ENCODE peak calls at places on chromosomes 4 and X, in six cellular contexts. One of them, this sample, is unnamed.

GRCh38 chr4:152310223-152310622 is 225.7 kb downstream of the FBXW7 start:
- DNase-seq in heart right ventricle: no peak
- DNase-seq in NCI-H345: no peak
- DNase-seq in kidney glomerular epithelial cell: peak
- DNase-seq in BE2C: no peak
- DNase-seq in skeletal muscle cell: peak
- DNase-seq in this sample: peak

GRCh38 chr4:109266236-109266635 is 36.2 kb downstream of the COL25A1 start:
- DNase-seq in heart right ventricle: no peak
- DNase-seq in NCI-H345: no peak
- DNase-seq in kidney glomerular epithelial cell: no peak
- DNase-seq in BE2C: no peak
- DNase-seq in skeletal muscle cell: no peak
- DNase-seq in this sample: no peak

GRCh38 chr4:108512615-108513505 is 107.5 kb upstream of the RPL34 start:
- DNase-seq in heart right ventricle: no peak
- DNase-seq in NCI-H345: peak
- DNase-seq in kidney glomerular epithelial cell: peak
- DNase-seq in BE2C: peak
- DNase-seq in skeletal muscle cell: peak
- DNase-seq in this sample: peak

GRCh38 chr4:155085843-155086530 is 122.4 kb upstream of the NPY2R start:
- DNase-seq in heart right ventricle: no peak
- DNase-seq in NCI-H345: no peak
- DNase-seq in kidney glomerular epithelial cell: no peak
- DNase-seq in BE2C: no peak
- DNase-seq in skeletal muscle cell: peak
- DNase-seq in this sample: peak

GRCh38 chrX:40105791-40106676 is 8.3 kb upstream of the BCOR start:
- DNase-seq in heart right ventricle: peak
- DNase-seq in NCI-H345: peak
- DNase-seq in kidney glomerular epithelial cell: no peak
- DNase-seq in BE2C: peak
- DNase-seq in skeletal muscle cell: no peak
- DNase-seq in this sample: no peak

GRCh38 chrX:150508461-150509367 is 59.7 kb upstream of the MTM1 start:
- DNase-seq in heart right ventricle: peak
- DNase-seq in NCI-H345: no peak
- DNase-seq in kidney glomerular epithelial cell: no peak
- DNase-seq in BE2C: no peak
- DNase-seq in skeletal muscle cell: no peak
- DNase-seq in this sample: no peak

GRCh38 chr4:143335979-143336827 is 473 bp upstream of the GAB1 start:
- DNase-seq in heart right ventricle: peak
- DNase-seq in NCI-H345: peak
- DNase-seq in kidney glomerular epithelial cell: peak
- DNase-seq in BE2C: peak
- DNase-seq in skeletal muscle cell: peak
- DNase-seq in this sample: peak

GRCh38 chr4:56132835-56133234 is 184.1 kb downstream of the CEP135 start:
- DNase-seq in heart right ventricle: no peak
- DNase-seq in NCI-H345: no peak
- DNase-seq in kidney glomerular epithelial cell: no peak
- DNase-seq in BE2C: no peak
- DNase-seq in skeletal muscle cell: no peak
- DNase-seq in this sample: no peak

GRCh38 chr4:47531241-47531953 is 46.3 kb downstream of the ATP10D start:
- DNase-seq in heart right ventricle: no peak
- DNase-seq in NCI-H345: no peak
- DNase-seq in kidney glomerular epithelial cell: peak
- DNase-seq in BE2C: no peak
- DNase-seq in skeletal muscle cell: peak
- DNase-seq in this sample: peak

GRCh38 chrX:35826503-35826902 is 28.4 kb downstream of the MAGEB16 start:
- DNase-seq in heart right ventricle: no peak
- DNase-seq in NCI-H345: no peak
- DNase-seq in kidney glomerular epithelial cell: no peak
- DNase-seq in BE2C: peak
- DNase-seq in skeletal muscle cell: no peak
- DNase-seq in this sample: no peak

GRCh38 chr4:8778760-8779159 is 92.9 kb downstream of the HMX1 start:
- DNase-seq in heart right ventricle: no peak
- DNase-seq in NCI-H345: no peak
- DNase-seq in kidney glomerular epithelial cell: no peak
- DNase-seq in BE2C: no peak
- DNase-seq in skeletal muscle cell: no peak
- DNase-seq in this sample: no peak

GRCh38 chr4:151641167-151641566 is 119.6 kb downstream of the GATB start:
- DNase-seq in heart right ventricle: no peak
- DNase-seq in NCI-H345: no peak
- DNase-seq in kidney glomerular epithelial cell: no peak
- DNase-seq in BE2C: no peak
- DNase-seq in skeletal muscle cell: peak
- DNase-seq in this sample: no peak

GRCh38 chrX:19886888-19887531 is 390 bp downstream of the SH3KBP1 start:
- DNase-seq in heart right ventricle: no peak
- DNase-seq in NCI-H345: no peak
- DNase-seq in kidney glomerular epithelial cell: no peak
- DNase-seq in BE2C: no peak
- DNase-seq in skeletal muscle cell: no peak
- DNase-seq in this sample: no peak

GRCh38 chrX:2320580-2321327 is 180.0 kb downstream of the DHRSX start:
- DNase-seq in heart right ventricle: peak
- DNase-seq in NCI-H345: no peak
- DNase-seq in kidney glomerular epithelial cell: no peak
- DNase-seq in BE2C: no peak
- DNase-seq in skeletal muscle cell: no peak
- DNase-seq in this sample: no peak

GRCh38 chrX:149962859-149963757 is 24.8 kb upstream of the EOLA2 start:
- DNase-seq in heart right ventricle: no peak
- DNase-seq in NCI-H345: peak
- DNase-seq in kidney glomerular epithelial cell: peak
- DNase-seq in BE2C: peak
- DNase-seq in skeletal muscle cell: peak
- DNase-seq in this sample: peak

GRCh38 chrX:19121898-19122640 is at the start of gene ADGRG2:
- DNase-seq in heart right ventricle: peak
- DNase-seq in NCI-H345: no peak
- DNase-seq in kidney glomerular epithelial cell: no peak
- DNase-seq in BE2C: peak
- DNase-seq in skeletal muscle cell: no peak
- DNase-seq in this sample: no peak

GRCh38 chr4:162011039-162011438 is 152.8 kb downstream of the FSTL5 start:
- DNase-seq in heart right ventricle: no peak
- DNase-seq in NCI-H345: no peak
- DNase-seq in kidney glomerular epithelial cell: no peak
- DNase-seq in BE2C: no peak
- DNase-seq in skeletal muscle cell: peak
- DNase-seq in this sample: no peak